ENCODE peak calls at places on chromosomes 13 and 19, in six cellular contexts. X is PC-3, C is GM23338, Y is OCI-LY7, B is neural progenitor cell, V is MM.1S. L is an unnamed sample.

GRCh38 chr13:32804673-32805260 is 211.5 kb upstream of the KL start:
- DNase-seq in Y (no peak), C (no peak), X (peak), V (no peak), B (no peak), L (peak)

GRCh38 chr13:30156270-30156669 is 151.1 kb downstream of the KATNAL1 start:
- DNase-seq in Y (no peak), C (no peak), X (peak), B (no peak), V (no peak), L (no peak)

GRCh38 chr19:44581288-44581687 is 32.1 kb upstream of the IGSF23 start:
- DNase-seq in Y (no peak), C (no peak), V (no peak), B (no peak), X (no peak), L (no peak)

GRCh38 chr19:39671739-39672363 is 16.1 kb downstream of the LGALS16 start:
- DNase-seq in B (peak), V (peak), Y (peak), X (peak), C (peak), L (peak)

GRCh38 chr19:17281391-17282304 is at the start of gene ANKLE1:
- DNase-seq in B (peak), V (no peak), X (no peak), Y (peak), C (peak), L (peak)

GRCh38 chr13:41075034-41075433 is 13.7 kb downstream of the WBP4 start:
- DNase-seq in Y (peak), B (peak), C (peak), X (peak), V (peak), L (peak)

GRCh38 chr19:18711893-18712292 is 28.4 kb downstream of the CRTC1 start:
- DNase-seq in Y (no peak), C (no peak), V (no peak), B (no peak), X (no peak), L (no peak)

GRCh38 chr19:43639507-43640423 is at the start of gene CADM4:
- DNase-seq in X (no peak), C (peak), Y (no peak), V (no peak), B (peak), L (peak)

GRCh38 chr13:75836441-75836840 is 200.3 kb downstream of the LMO7 start:
- DNase-seq in V (no peak), C (peak), B (no peak), X (peak), Y (no peak), L (no peak)

GRCh38 chr13:21671793-21672680 is 1.2 kb downstream of the FGF9 start:
- DNase-seq in X (no peak), Y (peak), B (peak), C (peak), V (peak), L (no peak)

GRCh38 chr13:78121459-78122348 is 203.1 kb upstream of the EDNRB start:
- DNase-seq in Y (peak), V (peak), B (peak), C (peak), X (peak), L (peak)

GRCh38 chr19:28472843-28473242 is 740.1 kb downstream of the UQCRFS1 start:
- DNase-seq in C (no peak), B (no peak), X (no peak), V (no peak), Y (no peak), L (peak)

GRCh38 chr13:74329978-74330377 is 195.8 kb upstream of the KLF12 start:
- DNase-seq in Y (no peak), B (no peak), V (no peak), C (no peak), X (peak), L (no peak)

GRCh38 chr13:77300176-77301141 is 26.4 kb downstream of the MYCBP2 start:
- DNase-seq in B (no peak), C (peak), V (no peak), X (peak), Y (peak), L (peak)

GRCh38 chr13:47134939-47135489 is 238.2 kb upstream of the HTR2A start:
- DNase-seq in B (no peak), Y (no peak), C (no peak), V (no peak), X (no peak), L (no peak)

GRCh38 chr13:83378901-83379300 is 503.4 kb downstream of the SLITRK1 start:
- DNase-seq in X (no peak), C (no peak), B (no peak), V (no peak), Y (no peak), L (peak)

GRCh38 chr19:56538254-56538760 is 441 bp upstream of the ZFP28 start:
- DNase-seq in C (peak), X (peak), V (no peak), B (peak), Y (no peak), L (peak)

GRCh38 chr19:46724468-46724867 is 7.6 kb upstream of the PRKD2 start:
- DNase-seq in V (no peak), B (no peak), Y (no peak), X (no peak), C (no peak), L (no peak)

GRCh38 chr19:53927745-53928144 is 18.7 kb downstream of the CACNG7 start:
- DNase-seq in C (peak), Y (peak), V (peak), X (peak), B (peak), L (peak)

GRCh38 chr13:33204130-33204927 is 81.2 kb downstream of the STARD13 start:
- DNase-seq in V (no peak), Y (no peak), X (no peak), C (no peak), B (no peak), L (peak)

GRCh38 chr19:28217064-28217463 is 995.9 kb downstream of the UQCRFS1 start:
- DNase-seq in X (no peak), Y (no peak), B (peak), C (peak), V (no peak), L (no peak)

GRCh38 chr19:58117841-58118575 is 20.0 kb upstream of the ZSCAN18 start:
- DNase-seq in B (no peak), V (no peak), Y (no peak), X (no peak), C (peak), L (no peak)

GRCh38 chr19:44005968-44006367 is 3.2 kb downstream of the ZNF230 start:
- DNase-seq in Y (no peak), V (no peak), B (no peak), C (no peak), X (no peak), L (peak)

GRCh38 chr13:113670541-113670940 is 3.5 kb downstream of the GRK1 start:
- DNase-seq in X (no peak), C (no peak), V (no peak), B (no peak), Y (no peak), L (no peak)
- TF ChIP-seq EZH2phosphoT487 in X (no peak), C (no peak), V (no peak), B (no peak), Y (no peak), L (no peak)

DNA sequence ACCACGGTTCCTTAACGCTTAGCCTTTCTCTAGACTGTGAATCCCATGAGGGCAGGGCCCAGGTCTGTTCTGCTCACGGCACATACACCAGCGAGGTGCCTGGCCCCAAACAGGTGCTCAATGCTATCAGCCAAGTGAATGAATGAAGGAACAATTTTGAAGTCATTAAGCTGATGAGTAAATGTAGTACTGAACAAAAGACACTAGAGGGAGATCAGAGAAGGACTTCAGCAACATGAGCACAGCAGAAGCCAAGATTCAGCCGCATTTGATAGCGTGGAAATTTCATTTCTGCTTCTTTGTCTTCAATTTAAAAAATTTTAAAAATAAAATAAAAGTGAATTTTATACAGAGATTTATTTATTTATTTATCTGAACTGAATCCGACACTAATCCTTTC is 20.1 kb upstream of the MYO16 start:
- DNase-seq in Y (no peak), V (peak), X (peak), B (peak), C (peak), L (peak)
- TF ChIP-seq EZH2phosphoT487 in Y (no peak), V (no peak), X (no peak), B (no peak), C (no peak), L (no peak)

GRCh38 chr19:36604656-36605100 is 435 bp upstream of the ZNF382 start:
- DNase-seq in Y (no peak), C (peak), B (peak), V (no peak), X (peak), L (peak)

GRCh38 chr19:36605839-36606478 is 846 bp downstream of the ZNF382 start:
- DNase-seq in C (no peak), X (no peak), V (no peak), Y (no peak), B (no peak), L (no peak)

DNA sequence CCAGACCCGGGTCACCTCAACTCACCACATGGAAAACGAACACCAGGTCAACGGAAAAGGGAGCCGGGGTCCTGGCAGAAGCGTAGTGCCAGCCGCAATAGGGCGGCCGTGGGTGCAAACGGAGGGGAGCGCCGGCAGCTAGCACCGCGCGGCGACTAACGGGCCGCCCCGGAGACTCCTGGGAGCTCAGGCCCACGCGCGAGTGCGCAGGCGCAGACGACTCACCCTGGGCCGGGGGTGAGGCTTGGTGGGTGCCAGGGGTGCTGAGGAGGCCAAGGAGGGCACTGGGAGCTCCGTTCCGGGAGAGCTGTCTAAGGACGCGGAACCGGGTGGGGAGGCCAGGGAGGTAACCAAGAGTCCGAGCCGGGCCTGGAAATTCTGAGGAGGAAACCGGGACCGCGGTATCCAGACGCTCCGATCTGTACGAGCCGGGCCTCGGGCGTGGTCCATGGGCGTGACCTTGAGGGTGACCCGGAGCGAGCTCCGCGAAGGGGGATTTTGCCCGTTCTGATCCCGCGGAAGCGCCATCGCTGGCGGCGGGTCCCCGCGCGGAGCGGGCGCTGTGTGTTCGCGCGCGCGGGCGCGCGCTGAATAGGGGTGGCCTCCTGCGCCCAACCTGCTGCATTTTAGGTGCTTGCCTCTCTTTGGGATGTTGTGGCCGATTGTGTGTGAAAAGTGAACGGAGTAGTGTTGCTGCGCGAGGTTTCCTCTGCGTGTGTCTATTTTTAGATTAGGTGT is at the start of gene ZNF382:
- DNase-seq in C (peak), V (no peak), Y (no peak), B (peak), X (peak), L (peak)
- TF ChIP-seq EZH2phosphoT487 in C (no peak), V (no peak), Y (no peak), B (no peak), X (no peak), L (no peak)

DNA sequence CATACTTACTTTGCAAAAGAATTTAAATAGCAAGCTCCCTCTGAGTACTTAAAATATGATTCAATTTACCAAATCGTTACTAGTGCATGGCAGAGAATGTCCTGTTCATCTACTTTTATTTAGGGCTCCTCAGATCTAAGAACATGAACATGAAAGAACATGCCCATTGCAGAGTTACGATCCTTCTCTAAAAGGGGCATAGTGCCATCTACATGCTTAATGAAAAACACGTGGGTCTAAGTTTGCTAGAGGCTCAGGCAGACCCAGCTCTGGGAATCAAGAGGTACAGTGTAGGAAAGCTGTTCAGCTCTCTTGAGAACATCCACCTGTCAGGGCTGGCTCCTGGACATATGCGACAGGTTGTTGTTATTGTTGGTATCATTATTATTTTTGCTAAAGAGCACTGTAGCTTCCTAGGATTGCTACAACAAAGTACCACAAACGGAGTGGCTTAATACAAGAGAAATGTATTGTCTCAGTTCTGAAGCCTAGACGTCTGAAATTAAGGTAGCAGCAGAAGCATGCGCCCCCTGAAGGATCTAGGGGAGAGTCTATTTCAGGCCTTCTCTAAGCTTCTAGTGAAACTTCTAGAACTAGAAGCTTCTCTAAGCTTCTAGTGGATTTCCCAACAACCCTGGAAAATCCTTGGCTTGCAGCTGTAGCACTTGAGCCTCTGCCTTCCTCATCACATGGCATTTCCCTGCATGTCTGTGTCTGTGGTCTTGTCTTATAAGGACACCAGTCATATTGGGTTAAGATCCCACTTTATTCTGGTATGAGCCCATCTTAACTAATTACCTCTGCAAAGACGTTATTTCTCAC is 133.9 kb downstream of the DCT start:
- DNase-seq in Y (peak), X (peak), V (no peak), C (no peak), B (no peak), L (peak)
- TF ChIP-seq EZH2phosphoT487 in Y (no peak), X (no peak), V (no peak), C (no peak), B (no peak), L (no peak)

DNA sequence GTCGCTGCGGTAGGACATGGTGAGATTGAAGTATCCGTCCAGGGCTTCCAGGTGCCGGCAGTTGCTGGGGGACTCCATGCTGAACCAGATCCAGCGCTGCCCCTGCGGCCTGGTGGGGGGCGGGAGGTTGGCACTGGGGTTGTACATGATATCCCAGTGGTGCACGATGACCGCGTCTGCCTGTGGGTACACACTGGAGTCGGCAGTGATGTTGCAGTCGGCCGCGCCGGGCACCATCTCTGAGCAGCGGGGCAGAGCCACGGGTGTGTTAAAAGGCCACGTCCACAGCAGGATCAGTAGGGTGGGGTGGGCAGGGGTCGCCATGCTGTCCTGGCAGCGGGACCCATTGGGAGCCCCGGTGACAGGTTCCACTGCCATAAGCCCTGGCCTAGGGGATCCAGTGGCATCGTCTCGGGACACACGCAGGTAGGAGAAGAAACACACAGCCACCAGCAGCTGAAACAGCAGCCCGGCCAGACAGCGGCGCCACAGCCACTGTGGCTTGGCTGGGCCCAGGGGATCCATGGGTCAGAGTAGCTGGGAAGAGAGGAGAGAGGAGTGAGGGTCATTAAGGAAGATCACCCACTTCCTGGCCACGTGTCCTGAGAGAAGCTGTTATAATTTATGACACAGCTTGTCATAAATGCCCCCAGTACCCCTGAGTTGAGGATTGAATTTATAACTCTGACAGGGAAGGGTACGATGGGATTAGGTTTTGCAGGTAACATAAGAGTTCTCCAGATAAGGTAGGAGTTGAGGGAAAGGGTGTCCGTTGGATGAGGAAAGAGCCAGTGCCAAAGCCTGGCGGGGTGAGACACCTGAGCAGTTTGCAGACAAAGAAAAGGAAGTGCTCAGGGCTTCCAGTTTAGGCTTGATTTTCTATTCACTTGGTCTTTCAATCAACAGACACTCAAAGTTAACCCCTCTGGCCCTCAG is 2.9 kb downstream of the FUT5 start:
- DNase-seq in V (no peak), X (no peak), Y (no peak), B (no peak), C (no peak), L (no peak)
- TF ChIP-seq EZH2phosphoT487 in V (no peak), X (no peak), Y (no peak), B (no peak), C (no peak), L (no peak)

GRCh38 chr13:39379667-39380655 is 223.0 kb downstream of the LHFPL6 start:
- DNase-seq in C (no peak), V (no peak), X (no peak), B (no peak), Y (no peak), L (peak)
- TF ChIP-seq EZH2phosphoT487 in C (no peak), V (no peak), X (no peak), B (no peak), Y (no peak), L (no peak)

DNA sequence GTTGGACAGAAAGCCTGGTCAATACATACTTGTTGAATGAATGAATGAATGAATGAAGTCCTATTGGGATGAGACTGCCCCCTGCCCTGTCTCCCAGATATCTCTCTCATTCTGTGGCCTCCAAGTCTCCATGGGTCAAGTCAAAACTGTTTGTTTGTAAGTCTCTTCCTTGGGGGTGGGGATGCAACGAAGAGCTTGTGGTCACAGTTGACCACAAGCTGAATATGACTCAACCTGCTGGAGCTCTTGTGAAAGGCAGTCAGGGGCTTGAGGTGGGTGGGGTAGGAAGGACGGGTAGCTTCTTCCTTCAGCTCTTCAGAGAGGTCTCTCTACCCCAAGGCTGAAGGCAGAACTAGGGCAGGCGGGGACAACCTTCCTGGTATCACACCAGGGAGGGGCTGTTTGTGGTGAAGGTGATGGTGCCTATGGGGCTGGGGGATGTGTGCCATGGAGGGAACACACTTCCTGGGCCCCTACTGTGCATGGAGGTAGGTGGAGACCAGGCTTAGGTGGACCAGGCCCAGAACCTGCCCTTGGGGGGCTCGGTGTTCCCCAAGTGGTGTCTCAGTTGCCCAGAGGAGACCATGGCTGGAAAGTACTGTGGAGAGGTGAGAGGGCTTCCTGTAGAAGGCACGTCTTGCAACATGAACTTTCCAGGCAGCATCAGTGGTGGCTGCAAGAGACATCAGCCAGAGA is 8.0 kb downstream of the MYO1F start:
- DNase-seq in X (peak), Y (no peak), B (no peak), V (peak), C (no peak), L (peak)
- TF ChIP-seq EZH2phosphoT487 in X (no peak), Y (no peak), B (no peak), V (no peak), C (no peak), L (no peak)

GRCh38 chr13:22893777-22894176 is 287.0 kb upstream of the SGCG start:
- DNase-seq in B (no peak), C (no peak), Y (no peak), V (no peak), X (no peak), L (no peak)
- TF ChIP-seq EZH2phosphoT487 in B (no peak), C (no peak), Y (no peak), V (no peak), X (no peak), L (no peak)